ENCODE peak calls at places on chromosomes 3 and 15, in six cellular contexts. P is astrocyte; T is colonic mucosa; E is mammary epithelial cell; Q is transverse colon; O is CD8-positive, alpha-beta memory T cell. U is an unnamed sample.
A peak's percentile ranks its signal among the peaks of the same experiment; 100 is the strongest.

GRCh38 chr15:35206060-35206675 is 121.1 kb upstream of the NANOGP8 start:
- DNase-seq in Q (no peak), E (peak; percentile 10), T (peak; percentile 20), P (no peak), O (no peak), U (no peak)

GRCh38 chr3:168989396-168989795 is 674.1 kb downstream of the MECOM start:
- DNase-seq in O (no peak), E (peak; percentile 83), T (no peak), P (peak; percentile 25), Q (no peak), U (no peak)

GRCh38 chr15:47505712-47506542 is 211.4 kb upstream of the SEMA6D start:
- DNase-seq in P (no peak), Q (no peak), T (no peak), E (no peak), O (no peak), U (no peak)

GRCh38 chr15:41620536-41621199 is 39.5 kb upstream of the MGA start:
- DNase-seq in O (no peak), T (no peak), P (no peak), Q (no peak), E (peak; percentile 2), U (no peak)

GRCh38 chr3:183377307-183377959 is 51.0 kb downstream of the MCF2L2 start:
- DNase-seq in T (no peak), P (no peak), O (no peak), Q (no peak), E (peak; percentile 79), U (no peak)

GRCh38 chr3:128340904-128341555 is 125.7 kb downstream of the DNAJB8 start:
- DNase-seq in T (no peak), Q (no peak), P (no peak), E (no peak), O (no peak), U (no peak)

GRCh38 chr3:177776656-177777055 is 579.4 kb upstream of the TBL1XR1 start:
- DNase-seq in T (no peak), E (peak; percentile 98), O (no peak), P (peak; percentile 98), Q (no peak), U (no peak)

GRCh38 chr3:159609620-159610019 is 379.0 kb upstream of the IL12A start:
- DNase-seq in T (no peak), O (no peak), Q (no peak), P (peak; percentile 53), E (no peak), U (no peak)

GRCh38 chr3:167913218-167913902 is 177.8 kb downstream of the SERPINI1 start:
- DNase-seq in P (peak; percentile 32), T (no peak), O (no peak), E (peak; percentile 12), Q (no peak), U (no peak)

GRCh38 chr3:123120546-123120945 is 53.7 kb downstream of the PDIA5 start:
- DNase-seq in P (no peak), Q (no peak), O (no peak), E (no peak), T (no peak), U (no peak)

GRCh38 chr3:25870452-25870851 is 80.6 kb downstream of the OXSM start:
- DNase-seq in Q (no peak), P (no peak), O (no peak), T (no peak), E (peak; percentile 32), U (no peak)

GRCh38 chr15:33580526-33580925 is 269.8 kb downstream of the RYR3 start:
- DNase-seq in E (peak; percentile 59), P (peak; percentile 3), O (no peak), T (no peak), Q (no peak), U (no peak)

GRCh38 chr3:69542265-69543079 is 156.6 kb upstream of the FRMD4B start:
- DNase-seq in T (no peak), Q (no peak), O (no peak), E (peak; percentile 67), P (no peak), U (no peak)

GRCh38 chr3:55729546-55729945 is 242.4 kb upstream of the WNT5A start:
- DNase-seq in O (no peak), T (no peak), P (no peak), E (no peak), Q (no peak), U (no peak)

GRCh38 chr3:32453346-32453745 is 49.3 kb downstream of the CMTM6 start:
- DNase-seq in O (no peak), E (no peak), P (peak; percentile 81), T (peak; percentile 10), Q (no peak), U (no peak)

GRCh38 chr15:55993804-55994539 is 560 bp upstream of the NEDD4 start:
- DNase-seq in E (peak; percentile 46), P (peak; percentile 63), Q (no peak), T (no peak), O (no peak), U (no peak)

GRCh38 chr3:48416091-48416505 is 13.8 kb downstream of the PLXNB1 start:
- DNase-seq in Q (no peak), E (no peak), T (no peak), P (no peak), O (no peak), U (no peak)

GRCh38 chr3:172750069-172750367 is 508 bp upstream of the ECT2 start:
- DNase-seq in O (no peak), T (no peak), P (no peak), E (no peak), Q (no peak), U (no peak)

GRCh38 chr3:19267040-19267439 is 118.7 kb downstream of the KCNH8 start:
- DNase-seq in Q (no peak), T (no peak), E (no peak), O (no peak), P (no peak), U (no peak)

GRCh38 chr3:101379695-101380376 is 59.5 kb upstream of the IMPG2 start:
- DNase-seq in P (no peak), O (no peak), T (no peak), E (no peak), Q (no peak), U (peak; percentile 5)

GRCh38 chr15:56982987-56983386 is 64.5 kb downstream of the TCF12 start:
- DNase-seq in P (no peak), E (no peak), O (no peak), Q (no peak), T (no peak), U (no peak)

GRCh38 chr3:14363976-14364375 is 38.4 kb upstream of the SLC6A6 start:
- DNase-seq in P (peak; percentile 47), O (no peak), Q (no peak), E (no peak), T (no peak), U (no peak)

GRCh38 chr3:14361068-14361677 is 41.2 kb upstream of the SLC6A6 start:
- DNase-seq in T (no peak), O (no peak), Q (no peak), P (no peak), E (no peak), U (no peak)

GRCh38 chr3:14364580-14365292 is 37.7 kb upstream of the SLC6A6 start:
- DNase-seq in E (no peak), T (no peak), O (no peak), Q (no peak), P (no peak), U (no peak)

GRCh38 chr3:14363379-14363778 is 39.0 kb upstream of the SLC6A6 start:
- DNase-seq in O (no peak), P (no peak), Q (no peak), E (no peak), T (no peak), U (no peak)

DNA sequence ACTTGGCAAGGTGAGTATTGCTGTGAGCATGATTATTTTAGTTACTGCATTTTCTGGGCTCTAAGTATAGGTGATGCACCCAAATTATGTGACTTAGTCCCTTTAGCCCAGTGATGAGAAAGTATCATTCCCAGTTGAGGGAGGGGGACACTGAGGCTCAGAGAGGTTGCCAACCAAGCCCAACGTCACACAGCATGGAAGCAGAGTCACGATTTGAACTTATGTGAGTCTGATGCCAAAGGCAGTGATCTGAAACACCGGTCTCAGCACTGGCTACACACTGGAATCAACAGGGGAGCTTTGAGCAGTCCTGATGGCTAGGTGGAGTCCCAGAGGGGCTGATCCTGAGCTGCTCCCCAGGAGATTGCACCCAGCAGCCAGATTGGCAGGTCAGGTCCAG is 39.5 kb upstream of the SLC6A6 start:
- DNase-seq in O (no peak), P (no peak), T (no peak), Q (no peak), E (no peak), U (no peak)
- H3K4me1 ChIP-seq in O (no peaks in the 10 kb centered on the region), P (peaks cover 24% of the 10 kb centered on the region), T (no peaks in the 10 kb centered on the region), Q (no peaks in the 10 kb centered on the region), E (peaks cover under 1% of the 10 kb centered on the region), U (no peaks in the 10 kb centered on the region)

GRCh38 chr3:149634573-149634972 is 23.3 kb downstream of the WWTR1 start:
- DNase-seq in O (no peak), Q (no peak), P (no peak), E (no peak), T (no peak), U (no peak)

GRCh38 chr3:149634072-149634471 is 23.8 kb downstream of the WWTR1 start:
- DNase-seq in T (no peak), E (no peak), Q (no peak), P (no peak), O (no peak), U (no peak)

GRCh38 chr3:149638401-149639092 is 19.3 kb downstream of the WWTR1 start:
- DNase-seq in O (no peak), T (no peak), P (peak; percentile 51), E (peak; percentile 48), Q (no peak), U (no peak)

GRCh38 chr3:149632225-149632624 is 25.6 kb downstream of the WWTR1 start:
- DNase-seq in P (no peak), Q (no peak), E (no peak), O (no peak), T (no peak), U (no peak)

GRCh38 chr3:149635396-149635795 is 22.4 kb downstream of the WWTR1 start:
- DNase-seq in T (no peak), O (no peak), P (no peak), Q (no peak), E (no peak), U (no peak)
- H3K4me1 ChIP-seq in T (no peaks in the 10 kb centered on the region), O (no peaks in the 10 kb centered on the region), P (peaks cover 15% of the 10 kb centered on the region), Q (no peaks in the 10 kb centered on the region), E (peaks cover 7% of the 10 kb centered on the region), U (no peaks in the 10 kb centered on the region)

DNA sequence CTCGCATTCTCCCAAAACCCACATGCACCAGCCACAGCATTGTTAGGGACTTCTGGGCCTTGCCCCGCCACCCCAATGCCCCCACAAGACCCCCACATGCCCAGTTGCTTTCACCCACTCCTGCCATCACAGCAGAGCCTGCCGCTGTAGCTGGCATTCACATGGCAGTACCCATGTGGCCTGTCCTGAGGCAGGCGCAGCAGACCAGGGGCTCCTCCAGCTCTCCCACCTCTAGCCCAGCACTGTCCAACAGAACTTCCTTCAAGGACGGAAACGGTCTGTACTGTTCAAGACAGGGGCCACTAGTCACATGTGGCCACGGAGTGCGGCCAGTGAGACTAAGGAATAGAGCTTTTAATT is 32.5 kb downstream of the ANP32A start:
- DNase-seq in Q (no peak), E (no peak), O (no peak), T (no peak), P (no peak), U (no peak)
- H3K4me1 ChIP-seq in Q (peaks cover 60% of the 10 kb centered on the region), E (peaks cover 31% of the 10 kb centered on the region), O (peaks cover 46% of the 10 kb centered on the region), T (peaks cover 24% of the 10 kb centered on the region), P (peaks cover 3% of the 10 kb centered on the region), U (peaks cover 39% of the 10 kb centered on the region)

DNA sequence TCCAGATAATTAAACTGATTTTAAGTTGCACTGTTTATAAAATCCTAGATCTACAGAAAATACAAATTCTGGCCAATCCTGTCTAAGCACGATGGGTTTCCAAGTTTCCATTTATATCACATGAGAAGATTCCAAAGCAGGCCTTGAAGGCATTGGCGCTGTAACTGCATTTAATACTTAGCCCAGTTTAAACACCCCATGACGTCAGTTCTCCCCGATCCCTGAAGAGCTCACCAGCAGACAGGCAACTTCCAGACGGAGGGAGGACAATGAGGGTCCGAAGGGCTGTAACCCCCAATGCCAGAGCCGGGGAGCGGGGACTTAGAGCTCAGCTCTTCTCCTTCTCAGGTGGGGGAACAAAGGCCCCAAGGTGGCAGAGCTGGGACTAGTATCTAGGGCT is 117.3 kb downstream of the XXYLT1 start:
- DNase-seq in P (no peak), O (no peak), T (no peak), E (no peak), Q (no peak), U (no peak)
- H3K4me1 ChIP-seq in P (peaks cover 60% of the 10 kb centered on the region), O (peaks cover 8% of the 10 kb centered on the region), T (peaks cover 6% of the 10 kb centered on the region), E (peaks cover 7% of the 10 kb centered on the region), Q (peaks cover 45% of the 10 kb centered on the region), U (peaks cover 4% of the 10 kb centered on the region)